ENCODE peak calls at places on chromosomes 3 and 15, in seven cellular contexts. M, H, A, E, C, Q and P are unnamed samples.

GRCh38 chr3:193981534-193981933 is 154.4 kb upstream of the HES1 start:
- DNase-seq in M (no peak), H (peak; percentile 23), A (no peak), E (no peak), C (no peak), Q (no peak), P (no peak)

GRCh38 chr3:136456196-136456595 is 206.1 kb downstream of the PCCB start:
- DNase-seq in M (no peak), H (no peak), A (no peak), E (no peak), C (no peak), Q (no peak), P (no peak)

GRCh38 chr3:116994473-116994872 is 284.9 kb downstream of the TUSC7 start:
- DNase-seq in M (no peak), H (no peak), A (no peak), E (no peak), C (no peak), Q (no peak), P (no peak)

GRCh38 chr15:71114066-71114680 is 1.1 kb upstream of the THSD4 start:
- DNase-seq in M (no peak), H (no peak), A (no peak), E (no peak), C (no peak), Q (no peak), P (no peak)

GRCh38 chr15:66941791-66942190 is 123.6 kb upstream of the SMAD3 start:
- DNase-seq in M (no peak), H (no peak), A (no peak), E (no peak), C (no peak), Q (no peak), P (no peak)

GRCh38 chr3:23365066-23365465 is 161.9 kb downstream of the UBE2E2 start:
- DNase-seq in M (no peak), H (peak; percentile 74), A (no peak), E (no peak), C (no peak), Q (no peak), P (no peak)

GRCh38 chr15:62783303-62783957 is 259.1 kb upstream of the TPM1 start:
- DNase-seq in M (no peak), H (peak; percentile 14), A (no peak), E (no peak), C (no peak), Q (no peak), P (no peak)

GRCh38 chr3:133662256-133662773 is 574 bp upstream of the TOPBP1 start:
- DNase-seq in M (peak; percentile 33), H (peak; percentile 30), A (no peak), E (no peak), C (no peak), Q (peak; percentile 71), P (no peak)

GRCh38 chr3:118628704-118629341 is 405.8 kb downstream of the IGSF11 start:
- DNase-seq in M (peak; percentile 44), H (peak; percentile 51), A (peak; percentile 87), E (peak; percentile 43), C (peak; percentile 59), Q (peak; percentile 80), P (peak; percentile 18)

GRCh38 chr15:89379818-89380217 is 45.2 kb upstream of the POLG start:
- DNase-seq in M (no peak), H (no peak), A (no peak), E (no peak), C (no peak), Q (no peak), P (no peak)

GRCh38 chr3:127730666-127731294 is 58.0 kb downstream of the ABTB1 start:
- DNase-seq in M (no peak), H (no peak), A (no peak), E (no peak), C (no peak), Q (no peak), P (no peak)

GRCh38 chr3:37148208-37148607 is 26.2 kb downstream of the LRRFIP2 start:
- DNase-seq in M (no peak), H (no peak), A (no peak), E (no peak), C (no peak), Q (no peak), P (no peak)
- TF ChIP-seq POLR2AphosphoS5 in M (no peak), H (no peak), A (no peak), E (no peak), C (no peak), Q (no peak), P (no peak)

GRCh38 chr3:18454766-18455165 is 29.6 kb upstream of the SATB1 start:
- DNase-seq in M (no peak), H (no peak), A (no peak), E (no peak), C (no peak), Q (no peak), P (no peak)
- H3K9me3 ChIP-seq in M (no peaks in the 10 kb centered on the region), H (no peaks in the 10 kb centered on the region), A (no peaks in the 10 kb centered on the region), E (no peaks in the 10 kb centered on the region), C (no peaks in the 10 kb centered on the region), Q (no peaks in the 10 kb centered on the region), P (no peaks in the 10 kb centered on the region)

GRCh38 chr15:77631790-77632551 is 741 bp downstream of the LINGO1 start:
- DNase-seq in M (peak; percentile 63), H (no peak), A (no peak), E (no peak), C (no peak), Q (no peak), P (no peak)
- TF ChIP-seq EZH2 in M (no peak), H (peak; percentile 90), A (no peak), E (no peak), C (no peak), Q (peak; percentile 79), P (no peak)

GRCh38 chr3:149571381-149571780 is 86.4 kb downstream of the WWTR1 start:
- DNase-seq in M (no peak), H (no peak), A (no peak), E (no peak), C (no peak), Q (no peak), P (no peak)
- TF ChIP-seq POLR2AphosphoS5 in M (no peak), H (no peak), A (no peak), E (no peak), C (no peak), Q (no peak), P (no peak)

GRCh38 chr15:56351957-56352506 is 13.2 kb upstream of the TEX9 start:
- DNase-seq in M (no peak), H (no peak), A (no peak), E (no peak), C (no peak), Q (no peak), P (no peak)
- H3K9me3 ChIP-seq in M (no peaks in the 10 kb centered on the region), H (no peaks in the 10 kb centered on the region), A (no peaks in the 10 kb centered on the region), E (no peaks in the 10 kb centered on the region), C (no peaks in the 10 kb centered on the region), Q (no peaks in the 10 kb centered on the region), P (no peaks in the 10 kb centered on the region)